ENCODE peak calls at places on chromosomes 7 and 10, in six cellular contexts. V is cardiac fibroblast, B is OCI-LY7, N is body of pancreas, G is fibroblast of pulmonary artery, Z is A549. T is an unnamed sample.

GRCh38 chr10:103123282-103124033 is 69.6 kb downstream of the NT5C2 start:
- DNase-seq in V (peak; percentile 39), N (no peak), B (no peak), Z (no peak), G (no peak), T (no peak)

GRCh38 chr7:131948434-131949053 is 392.1 kb upstream of the PODXL start:
- DNase-seq in Z (peak; percentile 89), N (no peak), G (peak; percentile 5), B (no peak), V (peak; percentile 20), T (no peak)

GRCh38 chr10:91579351-91579985 is 53.4 kb downstream of the PPP1R3C start:
- DNase-seq in B (no peak), V (no peak), N (no peak), Z (no peak), G (no peak), T (no peak)

GRCh38 chr10:7945469-7946187 is 108.9 kb upstream of the GATA3 start:
- DNase-seq in N (no peak), V (no peak), G (no peak), B (no peak), Z (peak; percentile 12), T (no peak)

GRCh38 chr7:5139998-5140397 is 50.0 kb upstream of the WIPI2 start:
- DNase-seq in G (peak; percentile 41), Z (peak; percentile 47), V (peak; percentile 33), B (peak; percentile 57), N (peak; percentile 19), T (no peak)

GRCh38 chr7:22331704-22332103 is 25.2 kb downstream of the RAPGEF5 start:
- DNase-seq in V (no peak), G (peak; percentile 19), Z (no peak), B (no peak), N (no peak), T (no peak)

GRCh38 chr7:30226593-30227268 is 57.7 kb upstream of the ZNRF2 start:
- DNase-seq in N (peak; percentile 79), B (no peak), G (no peak), Z (peak; percentile 69), V (no peak), T (no peak)

GRCh38 chr10:100729877-100730738 is 15.3 kb upstream of the PAX2 start:
- DNase-seq in B (no peak), Z (no peak), G (no peak), V (no peak), N (no peak), T (no peak)

GRCh38 chr7:127588697-127589482 is 679 bp downstream of the ARF5 start:
- DNase-seq in V (peak; percentile 60), N (peak; percentile 88), Z (peak; percentile 60), B (peak; percentile 29), G (peak; percentile 46), T (no peak)

GRCh38 chr7:114082934-114083647 is 164.3 kb upstream of the PPP1R3A start:
- DNase-seq in G (peak; percentile 25), Z (no peak), N (peak; percentile 23), B (no peak), V (no peak), T (no peak)

GRCh38 chr10:125037145-125037544 is 95.2 kb downstream of the ZRANB1 start:
- DNase-seq in V (peak; percentile 57), N (peak; percentile 80), B (no peak), G (peak; percentile 81), Z (peak; percentile 81), T (no peak)

GRCh38 chr7:73454424-73454823 is 20.8 kb downstream of the FZD9 start:
- DNase-seq in Z (no peak), G (peak; percentile 52), N (no peak), V (peak; percentile 11), B (no peak), T (no peak)

GRCh38 chr7:100951172-100951571 is 1.8 kb downstream of the MUC3A start:
- DNase-seq in N (no peak), Z (no peak), G (no peak), V (no peak), B (no peak), T (no peak)

GRCh38 chr7:27739301-27739913 is 555 bp upstream of the TAX1BP1 start:
- DNase-seq in B (peak; percentile 39), V (peak; percentile 19), G (no peak), N (no peak), Z (no peak), T (no peak)

GRCh38 chr7:26151953-26152781 is at the start of gene NFE2L3:
- DNase-seq in G (peak; percentile 67), B (peak; percentile 92), V (peak; percentile 64), N (peak; percentile 87), Z (peak; percentile 80), T (peak; percentile 82)

GRCh38 chr7:116806046-116806944 is 56.1 kb upstream of the CAPZA2 start:
- DNase-seq in Z (no peak), G (no peak), V (no peak), B (no peak), N (no peak), T (no peak)

GRCh38 chr10:95628786-95629185 is 27.7 kb downstream of the ALDH18A1 start:
- DNase-seq in V (no peak), B (no peak), G (no peak), N (no peak), Z (no peak), T (no peak)

GRCh38 chr7:126398851-126399529 is 853.8 kb downstream of the GRM8 start:
- DNase-seq in V (no peak), G (no peak), B (no peak), Z (no peak), N (no peak), T (no peak)

GRCh38 chr10:57247271-57247670 is 886.2 kb upstream of the ZWINT start:
- DNase-seq in V (no peak), G (no peak), Z (no peak), B (no peak), N (no peak), T (no peak)
- TF ChIP-seq CTCF in V (no peak), G (no peak), Z (no peak), B (no peak), N (no peak), T (no peak)

GRCh38 chr7:134882481-134882880 is 103.0 kb downstream of the CALD1 start:
- DNase-seq in Z (no peak), G (no peak), V (no peak), B (no peak), N (no peak), T (no peak)

GRCh38 chr7:134879815-134880475 is 100.5 kb downstream of the CALD1 start:
- DNase-seq in G (no peak), Z (no peak), B (no peak), V (no peak), N (no peak), T (no peak)

GRCh38 chr7:134874407-134874806 is 95.0 kb downstream of the CALD1 start:
- DNase-seq in Z (no peak), B (no peak), V (no peak), N (no peak), G (no peak), T (no peak)

GRCh38 chr7:134875867-134876266 is 96.4 kb downstream of the CALD1 start:
- DNase-seq in V (peak; percentile 79), G (peak; percentile 67), Z (no peak), N (no peak), B (no peak), T (no peak)

DNA sequence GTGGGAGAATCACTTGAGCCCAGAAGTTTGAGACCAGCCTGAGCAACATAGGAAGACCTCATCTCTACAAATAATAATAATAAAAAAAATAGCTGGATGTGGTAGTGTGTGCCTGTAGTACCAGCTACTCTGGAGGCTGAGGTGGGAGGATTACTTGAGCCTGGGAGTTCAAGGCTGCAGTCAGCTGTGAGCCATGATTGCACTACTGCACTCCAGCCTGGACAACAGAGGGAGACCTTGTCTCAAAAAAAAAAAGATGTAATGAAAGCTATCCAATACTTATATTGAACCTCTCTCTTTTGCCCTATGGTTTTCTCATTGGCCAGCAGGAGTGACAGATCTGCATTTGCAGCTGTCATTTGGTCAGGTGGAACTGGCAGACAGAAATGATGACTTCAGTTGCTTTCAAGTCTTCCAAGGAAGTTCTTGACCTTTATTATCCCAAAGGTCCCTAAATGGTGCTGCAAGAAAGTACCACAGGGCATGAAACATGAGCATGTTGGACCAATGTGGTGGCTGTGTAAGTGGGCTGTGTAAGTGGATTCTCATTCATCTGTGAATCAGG is 99.4 kb downstream of the CALD1 start:
- DNase-seq in V (no peak), Z (no peak), B (no peak), G (no peak), N (no peak), T (no peak)
- TF ChIP-seq CTCF in V (no peak), Z (no peak), B (no peak), G (no peak), N (no peak), T (no peak)

GRCh38 chr7:44986218-44987053 is 7.6 kb upstream of the MYO1G start:
- DNase-seq in V (peak; percentile 96), Z (peak; percentile 95), B (peak; percentile 95), N (peak; percentile 93), G (peak; percentile 97), T (peak; percentile 97)
- TF ChIP-seq CTCF in V (no peak), Z (no peak), B (no peak), N (no peak), G (no peak), T (no peak)

GRCh38 chr10:79292789-79293746 is 54.2 kb upstream of the PPIF start:
- DNase-seq in V (peak; percentile 14), G (no peak), Z (no peak), B (peak; percentile 40), N (no peak), T (no peak)
- TF ChIP-seq CTCF in V (peak; percentile 63), G (peak; percentile 40), Z (peak; percentile 44), B (peak; percentile 71), N (peak; percentile 30), T (no peak)

GRCh38 chr7:33623267-33623666 is 282.1 kb upstream of the BMPER start:
- DNase-seq in Z (no peak), B (no peak), N (no peak), V (peak; percentile 7), G (no peak), T (no peak)

GRCh38 chr7:33628894-33629293 is 276.4 kb upstream of the BMPER start:
- DNase-seq in Z (no peak), G (no peak), V (no peak), N (no peak), B (no peak), T (no peak)

GRCh38 chr7:33619264-33619663 is 286.1 kb upstream of the BMPER start:
- DNase-seq in N (no peak), B (no peak), V (no peak), G (no peak), Z (no peak), T (no peak)

GRCh38 chr7:33627741-33628140 is 277.6 kb upstream of the BMPER start:
- DNase-seq in Z (no peak), N (no peak), B (no peak), V (no peak), G (no peak), T (no peak)

DNA sequence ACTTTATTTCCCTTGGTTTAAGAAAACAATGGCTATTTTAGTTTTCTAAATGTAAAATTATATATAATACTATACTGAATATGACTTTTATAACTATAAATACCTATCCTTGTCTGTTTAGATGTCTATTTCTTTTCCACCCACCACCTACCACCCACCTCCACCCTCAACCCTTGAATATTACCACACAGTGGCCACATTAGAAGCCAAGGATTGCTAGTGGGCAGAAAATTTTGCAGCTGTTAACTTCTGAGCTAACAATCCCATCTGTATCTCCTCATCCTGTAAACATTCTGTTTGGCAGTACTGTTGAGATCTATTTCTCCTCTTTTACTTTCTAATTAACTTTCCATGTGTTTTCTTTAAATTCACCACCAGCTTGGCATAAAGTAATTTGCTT is 281.2 kb upstream of the BMPER start:
- DNase-seq in V (no peak), Z (no peak), B (no peak), G (no peak), N (no peak), T (no peak)
- TF ChIP-seq CTCF in V (no peak), Z (no peak), B (no peak), G (no peak), N (no peak), T (no peak)